ENCODE peak calls at places on chromosomes 7 and 10, in six cellular contexts. V, L, B, R, T and U are unnamed samples.

GRCh38 chr7:132656846-132657776 is 80.8 kb upstream of the PLXNA4 start:
- DNase-seq in L (no peak), T (peak; percentile 6), R (peak; percentile 10), V (peak; percentile 30), B (no peak), U (no peak)

GRCh38 chr7:95434501-95435421 is at the start of gene PON2:
- DNase-seq in R (peak; percentile 57), V (peak; percentile 85), T (peak; percentile 83), B (peak; percentile 6), L (peak; percentile 32), U (peak; percentile 93)

GRCh38 chr7:132430863-132431822 is 145.1 kb downstream of the PLXNA4 start:
- DNase-seq in B (peak; percentile 38), R (no peak), T (no peak), V (peak; percentile 94), L (peak; percentile 66), U (no peak)

GRCh38 chr7:26451997-26452396 is 160.3 kb downstream of the SNX10 start:
- DNase-seq in B (no peak), R (no peak), V (no peak), L (no peak), T (no peak), U (no peak)

GRCh38 chr10:118407026-118407425 is 64.9 kb upstream of the FAM204A start:
- DNase-seq in T (no peak), L (no peak), B (no peak), V (no peak), R (no peak), U (no peak)

GRCh38 chr7:152486968-152487367 is 51.2 kb upstream of the KMT2C start:
- DNase-seq in V (no peak), L (no peak), B (no peak), T (no peak), R (no peak), U (no peak)

GRCh38 chr10:112896273-112896672 is 53.8 kb upstream of the TCF7L2 start:
- DNase-seq in V (no peak), B (no peak), L (no peak), R (no peak), T (no peak), U (no peak)

GRCh38 chr7:11216276-11216675 is 242.6 kb downstream of the PHF14 start:
- DNase-seq in R (no peak), B (no peak), L (no peak), T (no peak), V (no peak), U (no peak)

GRCh38 chr7:155568961-155569360 is 22.6 kb upstream of the CNPY1 start:
- DNase-seq in L (no peak), V (no peak), T (no peak), R (no peak), B (no peak), U (peak; percentile 37)

GRCh38 chr10:50497758-50498157 is 126.0 kb downstream of the SGMS1 start:
- DNase-seq in R (no peak), L (no peak), B (no peak), V (peak; percentile 50), T (peak; percentile 90), U (no peak)

GRCh38 chr7:114345494-114345893 is 69.1 kb upstream of the FOXP2 start:
- DNase-seq in L (peak; percentile 3), R (no peak), B (no peak), V (peak; percentile 16), T (no peak), U (no peak)

GRCh38 chr10:110074986-110075664 is 67.3 kb downstream of the ADD3 start:
- DNase-seq in B (no peak), T (no peak), L (peak; percentile 79), V (peak; percentile 85), R (no peak), U (no peak)

GRCh38 chr10:131513445-131513844 is 201.9 kb upstream of the TCERG1L start:
- DNase-seq in L (no peak), V (no peak), T (no peak), B (no peak), R (no peak), U (no peak)

GRCh38 chr10:1526427-1527055 is 210.8 kb downstream of the ADARB2 start:
- DNase-seq in T (peak; percentile 19), B (no peak), R (no peak), V (no peak), L (no peak), U (no peak)

GRCh38 chr10:119670717-119671116 is 19.5 kb downstream of the BAG3 start:
- DNase-seq in R (no peak), B (no peak), V (peak; percentile 41), L (no peak), T (no peak), U (no peak)

GRCh38 chr7:37211097-37211496 is 237.6 kb downstream of the ELMO1 start:
- DNase-seq in R (no peak), V (peak; percentile 78), B (no peak), T (no peak), L (peak; percentile 5), U (no peak)

GRCh38 chr7:37205451-37205850 is 243.2 kb downstream of the ELMO1 start:
- DNase-seq in L (no peak), B (no peak), V (no peak), R (no peak), T (peak; percentile 10), U (no peak)

GRCh38 chr7:37212051-37212450 is 236.6 kb downstream of the ELMO1 start:
- DNase-seq in R (no peak), B (no peak), T (peak; percentile 24), L (no peak), V (no peak), U (no peak)

GRCh38 chr7:37206192-37206591 is 242.5 kb downstream of the ELMO1 start:
- DNase-seq in B (no peak), V (no peak), R (no peak), L (no peak), T (no peak), U (no peak)

DNA sequence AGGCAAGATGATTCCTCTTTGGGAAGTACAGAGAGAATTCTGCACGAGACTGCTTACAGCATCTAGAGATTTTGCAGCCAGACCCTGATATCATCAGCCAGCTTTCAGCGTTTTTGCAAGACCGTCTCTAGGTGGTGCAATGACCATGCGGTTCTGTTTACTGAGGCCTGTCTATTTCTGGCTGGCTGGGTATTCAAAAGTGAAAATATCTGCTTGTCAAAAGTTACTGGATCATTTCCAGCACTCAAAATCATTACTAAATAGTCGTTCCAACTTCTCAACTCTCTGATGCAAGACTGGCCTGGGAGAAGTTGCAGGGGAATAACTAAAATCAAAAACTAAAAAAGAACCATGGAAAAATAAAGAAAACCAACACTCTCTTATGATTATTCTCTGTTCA is 240.1 kb downstream of the ELMO1 start:
- DNase-seq in B (peak; percentile 12), L (no peak), V (peak; percentile 96), R (peak; percentile 43), T (peak; percentile 68), U (no peak)
- TF ChIP-seq CTCF in B (no peak), L (peak; percentile 37), V (peak; percentile 61), R (peak; percentile 43), T (peak; percentile 31), U (peak; percentile 86)

GRCh38 chr10:126437661-126438406 is 49.6 kb upstream of the ADAM12 start:
- DNase-seq in R (no peak), T (no peak), B (no peak), L (no peak), V (no peak), U (no peak)
- TF ChIP-seq CTCF in R (no peak), T (no peak), B (no peak), L (no peak), V (no peak), U (no peak)

GRCh38 chr7:6011541-6011940 is 2.5 kb downstream of the AIMP2 start:
- DNase-seq in R (no peak), L (no peak), V (no peak), B (no peak), T (no peak), U (no peak)
- TF ChIP-seq CTCF in R (no peak), L (no peak), V (no peak), B (no peak), T (no peak), U (no peak)

GRCh38 chr10:78427497-78428031 is 393.9 kb downstream of the RPS24 start:
- DNase-seq in L (no peak), R (no peak), V (no peak), T (no peak), B (no peak), U (no peak)

GRCh38 chr10:78426181-78426580 is 392.5 kb downstream of the RPS24 start:
- DNase-seq in T (no peak), R (no peak), B (no peak), L (no peak), V (no peak), U (no peak)

GRCh38 chr10:78428579-78428978 is 394.9 kb downstream of the RPS24 start:
- DNase-seq in T (no peak), R (no peak), B (no peak), V (no peak), L (no peak), U (no peak)

GRCh38 chr10:78420946-78421732 is 387.5 kb downstream of the RPS24 start:
- DNase-seq in L (no peak), R (no peak), V (no peak), B (no peak), T (no peak), U (no peak)

GRCh38 chr10:78424721-78425120 is 391.1 kb downstream of the RPS24 start:
- DNase-seq in B (no peak), T (peak; percentile 16), R (peak; percentile 41), V (peak; percentile 27), L (no peak), U (no peak)
- TF ChIP-seq CTCF in B (no peak), T (peak; percentile 35), R (peak; percentile 73), V (peak; percentile 39), L (peak; percentile 38), U (peak; percentile 63)

DNA sequence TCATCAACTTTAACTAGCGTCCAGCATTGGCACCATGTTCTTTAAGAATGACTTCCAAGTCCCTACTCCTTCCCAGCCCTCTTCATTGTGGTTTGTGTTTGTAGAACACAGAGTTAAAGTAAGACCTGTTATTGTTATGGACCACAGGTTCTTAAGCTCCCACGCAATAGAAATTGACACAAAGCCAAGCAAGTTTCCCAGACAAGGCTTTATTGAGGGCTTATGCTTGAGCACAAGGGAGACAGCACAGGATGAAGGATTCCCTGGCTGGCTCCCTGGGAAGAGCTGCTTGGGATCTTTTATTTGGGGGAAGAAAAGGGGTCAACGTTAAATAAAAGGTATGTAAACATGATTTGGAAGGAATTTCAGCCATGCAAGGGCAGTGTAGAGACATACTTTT is 44.3 kb upstream of the PRKCQ start:
- DNase-seq in T (no peak), B (no peak), V (no peak), L (no peak), R (no peak), U (no peak)
- TF ChIP-seq CTCF in T (no peak), B (no peak), V (no peak), L (no peak), R (no peak), U (no peak)